ENCODE peak calls at places on chromosomes 5 and 9, in nine cellular contexts. G is HFFc6, W is NCI-H774, M is renal cortical epithelial cell, V is mammary epithelial cell, S is activated gamma-delta T cell, I is fibroblast of lung, B is NCI-H510A treated with DMSO at 0.1 percent for 48 hours, R is nephron progenitor cell. K is an unnamed sample.

GRCh38 chr9:4315582-4316215 is 15.8 kb upstream of the GLIS3 start:
- DNase-seq in W (peak), M (peak), B (peak), V (peak), R (peak), G (peak), I (peak), S (no peak), K (peak)

GRCh38 chr5:80275347-80275746 is 19.5 kb upstream of the SERINC5 start:
- DNase-seq in I (peak), W (no peak), B (no peak), G (no peak), R (no peak), V (no peak), S (no peak), M (peak), K (peak)

GRCh38 chr5:129244478-129244877 is 149.9 kb downstream of the ISOC1 start:
- DNase-seq in V (no peak), B (no peak), R (no peak), S (no peak), I (peak), M (no peak), W (no peak), G (no peak), K (no peak)

GRCh38 chr5:16617272-16617973 is 626 bp upstream of the RETREG1 start:
- DNase-seq in G (no peak), R (no peak), V (no peak), B (no peak), I (no peak), W (no peak), S (peak), M (no peak), K (peak)

GRCh38 chr9:92525306-92525705 is 10.5 kb downstream of the ECM2 start:
- DNase-seq in I (peak), R (no peak), M (no peak), S (no peak), B (no peak), V (no peak), W (no peak), G (peak), K (no peak)

GRCh38 chr5:42798284-42799240 is 13.1 kb downstream of the SELENOP start:
- DNase-seq in I (no peak), B (no peak), S (no peak), G (no peak), W (no peak), M (no peak), R (no peak), V (no peak), K (no peak)

GRCh38 chr5:55159763-55160492 is at the start of gene GPX8:
- DNase-seq in S (no peak), I (peak), W (peak), V (peak), R (peak), M (peak), G (peak), B (peak), K (peak)

GRCh38 chr5:98108497-98108896 is 665.0 kb upstream of the RGMB start:
- DNase-seq in B (no peak), R (no peak), W (no peak), G (peak), S (no peak), M (peak), I (peak), V (peak), K (no peak)

GRCh38 chr9:110443146-110443877 is 105.6 kb upstream of the TXNDC8 start:
- DNase-seq in B (peak), W (no peak), G (peak), I (peak), S (no peak), R (no peak), M (peak), V (peak), K (no peak)

GRCh38 chr9:36401179-36401740 is 1.2 kb upstream of the RNF38 start:
- DNase-seq in V (no peak), M (peak), B (peak), I (peak), S (peak), W (peak), R (no peak), G (peak), K (no peak)

GRCh38 chr5:148474025-148474511 is 90.3 kb downstream of the FBXO38 start:
- DNase-seq in V (no peak), R (no peak), W (no peak), I (peak), M (no peak), S (no peak), B (no peak), G (no peak), K (no peak)

GRCh38 chr9:38299856-38300255 is 92.6 kb upstream of the ALDH1B1 start:
- DNase-seq in V (no peak), M (no peak), W (no peak), G (no peak), I (no peak), S (no peak), B (no peak), R (no peak), K (no peak)

GRCh38 chr5:123875444-123876264 is 363.7 kb downstream of the CSNK1G3 start:
- DNase-seq in S (no peak), V (no peak), R (peak), I (no peak), G (no peak), W (peak), M (peak), B (no peak), K (peak)

GRCh38 chr5:147509710-147510651 is at the start of gene DPYSL3:
- DNase-seq in I (peak), R (peak), V (peak), M (peak), B (peak), G (peak), S (no peak), W (peak), K (peak)

GRCh38 chr5:98880151-98880550 is 48.7 kb downstream of the CHD1 start:
- DNase-seq in I (no peak), M (peak), G (no peak), V (peak), B (no peak), S (no peak), W (no peak), R (no peak), K (no peak)

GRCh38 chr5:7576023-7576715 is 180.2 kb downstream of the ADCY2 start:
- DNase-seq in R (peak), I (no peak), B (no peak), G (no peak), V (no peak), M (no peak), W (no peak), S (no peak), K (no peak)

GRCh38 chr5:56501949-56502557 is 268.9 kb upstream of the ANKRD55 start:
- DNase-seq in R (no peak), M (no peak), G (no peak), B (no peak), S (no peak), I (no peak), V (no peak), W (no peak), K (no peak)

GRCh38 chr5:75668988-75669760 is 48.1 kb downstream of the POC5 start:
- DNase-seq in I (no peak), G (no peak), V (peak), M (peak), W (peak), R (no peak), S (no peak), B (peak), K (no peak)